ENCODE peak calls at places on chromosomes 16 and 17, in eight cellular contexts. M is RWPE1, R is RPMI7951, Q is left colon, I is NCI-H1092, Y is H9, A is activated B cell treated with CpG ODN at 0.5 μM for 24 hours, U is neural crest cell. H is an unnamed sample.

GRCh38 chr16:62549875-62550274 is 513.6 kb upstream of the CDH8 start:
- DNase-seq in M (no peak), R (no peak), Q (no peak), I (no peak), Y (no peak), A (no peak), U (no peak), H (no peak)

GRCh38 chr17:75979705-75980187 is 706 bp downstream of the TEN1 start:
- DNase-seq in M (no peak), R (no peak), Q (no peak), I (no peak), Y (no peak), A (no peak), U (no peak), H (no peak)

GRCh38 chr17:68441064-68441770 is 16.1 kb downstream of the WIPI1 start:
- DNase-seq in M (no peak), R (no peak), Q (no peak), I (no peak), Y (no peak), A (no peak), U (no peak), H (no peak)

GRCh38 chr16:27838536-27839175 is 224.9 kb downstream of the GSG1L start:
- DNase-seq in M (no peak), R (peak; percentile 74), Q (peak; percentile 1), I (no peak), Y (peak; percentile 19), A (no peak), U (no peak), H (no peak)

GRCh38 chr17:27984816-27985215 is 57.7 kb upstream of the NLK start:
- DNase-seq in M (no peak), R (no peak), Q (no peak), I (no peak), Y (no peak), A (no peak), U (no peak), H (no peak)

GRCh38 chr16:87836844-87837581 is 32.3 kb downstream of the SLC7A5 start:
- DNase-seq in M (no peak), R (peak; percentile 92), Q (no peak), I (no peak), Y (no peak), A (no peak), U (no peak), H (no peak)

GRCh38 chr17:42090964-42091790 is 7.1 kb downstream of the ZNF385C start:
- DNase-seq in M (no peak), R (no peak), Q (no peak), I (no peak), Y (no peak), A (no peak), U (no peak), H (no peak)

GRCh38 chr16:84156342-84156784 is 11.3 kb downstream of the DNAAF1 start:
- DNase-seq in M (no peak), R (no peak), Q (no peak), I (no peak), Y (no peak), A (no peak), U (no peak), H (no peak)

GRCh38 chr16:54266363-54266955 is 20.1 kb downstream of the IRX3 start:
- DNase-seq in M (no peak), R (no peak), Q (no peak), I (no peak), Y (no peak), A (no peak), U (no peak), H (no peak)

GRCh38 chr16:2774161-2774891 is 2.8 kb downstream of the ELOB start:
- DNase-seq in M (no peak), R (no peak), Q (no peak), I (no peak), Y (no peak), A (no peak), U (no peak), H (no peak)

H was measured in transverse colon.